ENCODE peak calls at places on chromosomes 1 and 21, in ten cellular contexts. H, N, L, Z, T, C, B, G, F and D are unnamed samples.

GRCh38 chr1:81682490-81682889 is 118.2 kb upstream of the ADGRL2 start:
- DNase-seq in H (no peak), N (no peak), L (no peak), Z (no peak), T (no peak), C (no peak), B (no peak), G (peak; percentile 75), F (peak; percentile 78), D (no peak)

GRCh38 chr1:4725416-4725815 is 71.0 kb downstream of the AJAP1 start:
- DNase-seq in H (no peak), N (no peak), L (no peak), Z (no peak), T (no peak), C (no peak), B (no peak), G (no peak), F (no peak), D (no peak)

GRCh38 chr1:44553771-44554170 is 120.5 kb downstream of the TMEM53 start:
- DNase-seq in H (no peak), N (no peak), L (no peak), Z (no peak), T (no peak), C (no peak), B (no peak), G (no peak), F (peak; percentile 85), D (no peak)

GRCh38 chr1:65398083-65398482 is 22.4 kb upstream of the LEPR start:
- DNase-seq in H (no peak), N (no peak), L (no peak), Z (no peak), T (no peak), C (no peak), B (no peak), G (no peak), F (no peak), D (no peak)

GRCh38 chr1:201501812-201502510 is 5.0 kb downstream of the CSRP1 start:
- DNase-seq in H (no peak), N (no peak), L (no peak), Z (no peak), T (no peak), C (no peak), B (no peak), G (no peak), F (no peak), D (peak; percentile 49)

GRCh38 chr1:219990782-219991510 is 55.4 kb downstream of the EPRS1 start:
- DNase-seq in H (no peak), N (no peak), L (peak; percentile 14), Z (no peak), T (no peak), C (no peak), B (no peak), G (peak; percentile 61), F (peak; percentile 55), D (no peak)

GRCh38 chr1:79295967-79296366 is 289.4 kb upstream of the ADGRL4 start:
- DNase-seq in H (no peak), N (no peak), L (no peak), Z (no peak), T (no peak), C (no peak), B (no peak), G (no peak), F (no peak), D (no peak)

GRCh38 chr1:44532567-44532944 is 127.5 kb downstream of the RNF220 start:
- DNase-seq in H (no peak), N (no peak), L (no peak), Z (no peak), T (no peak), C (no peak), B (no peak), G (no peak), F (no peak), D (no peak)

GRCh38 chr1:5734414-5734813 is 257.8 kb downstream of the NPHP4 start:
- DNase-seq in H (no peak), N (no peak), L (no peak), Z (no peak), T (no peak), C (no peak), B (no peak), G (no peak), F (no peak), D (no peak)

GRCh38 chr1:212606734-212607205 is 1.8 kb upstream of the ATF3 start:
- DNase-seq in H (peak; percentile 32), N (peak; percentile 12), L (peak; percentile 54), Z (peak; percentile 75), T (peak; percentile 61), C (no peak), B (no peak), G (peak; percentile 48), F (peak; percentile 52), D (peak; percentile 66)

GRCh38 chr1:1678581-1679380 is 13.8 kb downstream of the SLC35E2B start:
- DNase-seq in H (no peak), N (peak; percentile 73), L (peak; percentile 63), Z (no peak), T (no peak), C (no peak), B (no peak), G (peak; percentile 70), F (peak; percentile 22), D (no peak)

GRCh38 chr21:32520885-32521735 is 64.2 kb downstream of the TCP10L start:
- DNase-seq in H (no peak), N (no peak), L (no peak), Z (no peak), T (peak; percentile 95), C (no peak), B (no peak), G (no peak), F (peak; percentile 96), D (peak; percentile 94)

GRCh38 chr1:228376651-228377631 is 29.7 kb downstream of the TRIM11 start:
- DNase-seq in H (no peak), N (no peak), L (no peak), Z (peak; percentile 56), T (peak; percentile 19), C (no peak), B (no peak), G (no peak), F (no peak), D (no peak)

GRCh38 chr21:28633803-28634572 is 358.7 kb downstream of the LTN1 start:
- DNase-seq in H (no peak), N (no peak), L (no peak), Z (no peak), T (peak; percentile 81), C (no peak), B (no peak), G (no peak), F (peak; percentile 62), D (no peak)

GRCh38 chr1:240352769-240353168 is 259.2 kb downstream of the GREM2 start:
- DNase-seq in H (no peak), N (no peak), L (no peak), Z (no peak), T (no peak), C (no peak), B (no peak), G (no peak), F (peak; percentile 41), D (peak; percentile 42)

GRCh38 chr21:42117229-42118048 is 46.3 kb downstream of the UMODL1 start:
- DNase-seq in H (peak; percentile 59), N (peak; percentile 81), L (peak; percentile 64), Z (peak; percentile 85), T (peak; percentile 74), C (peak; percentile 34), B (peak; percentile 83), G (peak; percentile 80), F (peak; percentile 89), D (peak; percentile 77)

GRCh38 chr1:168893359-168893791 is 164.4 kb upstream of the DPT start:
- DNase-seq in H (no peak), N (no peak), L (no peak), Z (no peak), T (peak; percentile 27), C (no peak), B (no peak), G (no peak), F (no peak), D (peak; percentile 68)

GRCh38 chr1:213657879-213658278 is 329.9 kb upstream of the PROX1 start:
- DNase-seq in H (no peak), N (no peak), L (no peak), Z (no peak), T (no peak), C (no peak), B (no peak), G (no peak), F (no peak), D (no peak)

GRCh38 chr1:99645199-99645598 is 714 bp upstream of the PALMD start:
- DNase-seq in H (no peak), N (no peak), L (no peak), Z (no peak), T (peak; percentile 71), C (no peak), B (no peak), G (no peak), F (peak; percentile 75), D (peak; percentile 73)

GRCh38 chr1:224113918-224114786 is at the start of gene FBXO28:
- DNase-seq in H (peak; percentile 88), N (peak; percentile 81), L (peak; percentile 97), Z (peak; percentile 97), T (peak; percentile 96), C (peak; percentile 81), B (peak; percentile 93), G (peak; percentile 98), F (peak; percentile 97), D (peak; percentile 97)

GRCh38 chr21:31340942-31341487 is 3.0 kb downstream of the TIAM1 start:
- DNase-seq in H (no peak), N (no peak), L (no peak), Z (no peak), T (no peak), C (no peak), B (no peak), G (no peak), F (no peak), D (no peak)

GRCh38 chr1:1080951-1081310 is 6.8 kb upstream of the RNF223 start:
- DNase-seq in H (no peak), N (no peak), L (no peak), Z (no peak), T (no peak), C (no peak), B (peak; percentile 67), G (no peak), F (no peak), D (peak; percentile 15)

GRCh38 chr1:77347646-77348045 is 65.8 kb downstream of the AK5 start:
- DNase-seq in H (no peak), N (no peak), L (peak; percentile 3), Z (no peak), T (no peak), C (no peak), B (no peak), G (peak; percentile 21), F (peak; percentile 54), D (no peak)

GRCh38 chr1:19074361-19074901 is 118.0 kb upstream of the IFFO2 start:
- DNase-seq in H (peak; percentile 18), N (no peak), L (peak; percentile 96), Z (peak; percentile 89), T (no peak), C (no peak), B (no peak), G (no peak), F (peak; percentile 43), D (no peak)

GRCh38 chr1:45979074-45979777 is 153.2 kb downstream of the PIK3R3 start:
- DNase-seq in H (no peak), N (no peak), L (no peak), Z (no peak), T (no peak), C (no peak), B (no peak), G (no peak), F (no peak), D (no peak)

GRCh38 chr21:36079010-36079649 is 9.3 kb downstream of the CBR1 start:
- DNase-seq in H (no peak), N (no peak), L (peak; percentile 73), Z (no peak), T (no peak), C (no peak), B (no peak), G (no peak), F (no peak), D (no peak)

GRCh38 chr21:45288441-45288841 is 746 bp upstream of the POFUT2 start:
- DNase-seq in H (no peak), N (no peak), L (no peak), Z (no peak), T (no peak), C (no peak), B (peak; percentile 68), G (peak; percentile 46), F (peak; percentile 23), D (no peak)

GRCh38 chr1:42674682-42675081 is 7.5 kb upstream of the YBX1 start:
- DNase-seq in H (no peak), N (no peak), L (no peak), Z (no peak), T (no peak), C (no peak), B (no peak), G (no peak), F (no peak), D (no peak)